ENCODE peak calls at places on chromosomes 1 and 21, in nine cellular contexts. C is keratinocyte; M is bronchial epithelial cell; H is omental fat pad; J is GM10248; P is mesothelial cell of epicardium; I is OCI-LY7; N is A549; Y is CD8-positive, alpha-beta T cell. G is an unnamed sample.

GRCh38 chr1:55352080-55352800 is 137.1 kb upstream of the USP24 start:
- DNase-seq in Y (no peak), M (no peak), H (no peak), C (no peak), N (no peak), I (no peak), J (no peak), P (no peak), G (no peak)

GRCh38 chr1:236522937-236523703 is 662 bp upstream of the LGALS8 start:
- DNase-seq in I (no peak), C (no peak), P (no peak), M (peak; percentile 49), Y (no peak), J (no peak), N (peak; percentile 13), H (no peak), G (no peak)

GRCh38 chr1:207659545-207660148 is 14.7 kb downstream of the CR1L start:
- DNase-seq in M (peak; percentile 54), Y (no peak), I (no peak), N (no peak), J (no peak), H (no peak), P (no peak), C (no peak), G (no peak)

GRCh38 chr1:924619-925323 is 1.0 kb downstream of the SAMD11 start:
- DNase-seq in J (no peak), P (no peak), M (no peak), I (no peak), C (no peak), Y (no peak), N (peak; percentile 71), H (no peak), G (peak; percentile 61)

GRCh38 chr1:154213274-154213673 is 7.1 kb upstream of the CFAP141 start:
- DNase-seq in H (no peak), C (no peak), N (no peak), M (peak; percentile 87), Y (no peak), I (no peak), J (no peak), P (no peak), G (peak; percentile 69)

GRCh38 chr1:115478933-115479551 is 141.0 kb upstream of the NGF start:
- DNase-seq in M (peak; percentile 24), Y (no peak), H (no peak), J (no peak), I (no peak), N (no peak), C (no peak), P (no peak), G (no peak)

GRCh38 chr1:244839656-244840055 is 4.2 kb downstream of the COX20 start:
- DNase-seq in N (no peak), J (no peak), M (no peak), H (no peak), Y (no peak), I (no peak), P (no peak), C (no peak), G (no peak)

GRCh38 chr21:44697811-44698734 is 1.1 kb downstream of the KRTAP10-12 start:
- DNase-seq in I (no peak), M (no peak), P (peak; percentile 34), N (no peak), C (no peak), J (no peak), Y (peak; percentile 3), H (no peak), G (no peak)

GRCh38 chr1:241608379-241609033 is 31.7 kb downstream of the CHML start:
- DNase-seq in I (no peak), M (peak; percentile 98), N (no peak), J (no peak), C (peak; percentile 81), P (no peak), H (no peak), Y (no peak), G (peak; percentile 46)

GRCh38 chr21:34743831-34744230 is 75.0 kb downstream of the CLIC6 start:
- DNase-seq in Y (no peak), M (peak; percentile 86), H (no peak), J (no peak), I (no peak), C (peak; percentile 33), P (no peak), N (no peak), G (peak; percentile 68)

GRCh38 chr1:59355361-59355760 is 58.5 kb downstream of the FGGY start:
- DNase-seq in P (no peak), C (no peak), J (no peak), Y (no peak), M (no peak), N (no peak), H (no peak), I (no peak), G (no peak)

GRCh38 chr1:45954401-45954847 is 151.0 kb downstream of the MAST2 start:
- DNase-seq in C (no peak), P (no peak), N (peak; percentile 74), Y (no peak), J (no peak), H (no peak), M (peak; percentile 74), I (no peak), G (peak; percentile 64)

GRCh38 chr1:187157115-187157514 is 328.4 kb downstream of the PLA2G4A start:
- DNase-seq in I (no peak), Y (no peak), P (no peak), N (no peak), H (no peak), C (no peak), J (no peak), M (no peak), G (no peak)

GRCh38 chr1:212477014-212477679 is 44.4 kb downstream of the NENF start:
- DNase-seq in I (peak; percentile 85), M (peak; percentile 81), P (peak; percentile 83), H (no peak), C (peak; percentile 46), Y (peak; percentile 76), J (peak; percentile 87), N (peak; percentile 90), G (peak; percentile 79)

GRCh38 chr1:203206116-203206687 is 19.7 kb upstream of the CHI3L1 start:
- DNase-seq in C (no peak), J (no peak), P (no peak), I (no peak), H (no peak), N (no peak), Y (no peak), M (no peak), G (no peak)

DNA sequence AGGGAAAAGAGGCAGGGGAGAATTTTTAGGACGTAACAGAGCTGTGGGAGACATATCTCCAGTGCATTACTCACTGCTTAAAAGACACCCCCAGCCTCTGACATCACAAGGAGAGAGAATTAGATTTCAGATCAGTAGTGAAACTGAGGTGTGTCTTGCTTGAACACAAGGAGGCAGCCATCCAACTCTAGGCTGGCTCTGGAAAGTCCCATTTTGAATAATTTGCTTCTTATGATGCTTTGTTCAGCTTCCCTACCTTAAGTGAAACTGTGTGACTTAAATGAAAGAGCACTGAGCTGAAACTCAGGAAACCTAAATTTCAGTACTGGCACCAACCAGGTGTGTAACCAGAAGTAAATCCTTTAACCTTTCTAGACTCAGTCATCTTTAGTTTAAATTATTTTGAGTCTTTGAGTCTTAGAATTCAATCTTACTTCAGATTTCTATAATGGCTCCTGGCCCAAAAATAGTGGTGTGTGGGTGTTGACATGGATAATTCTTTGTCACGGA is 251.6 kb upstream of the SGIP1 start:
- DNase-seq in I (peak; percentile 85), N (peak; percentile 66), M (peak; percentile 91), J (peak; percentile 65), Y (peak; percentile 38), P (no peak), H (no peak), C (no peak), G (peak; percentile 83)
- TF ChIP-seq CTCF in I (peak; percentile 62), N (peak; percentile 15), M (peak; percentile 19), J (peak; percentile 26), Y (peak; percentile 35), P (no peak), H (no peak), C (peak; percentile 25), G (peak; percentile 57)

GRCh38 chr1:67611841-67612240 is 73.2 kb upstream of the GADD45A start:
- DNase-seq in Y (no peak), H (no peak), P (no peak), I (no peak), C (no peak), J (no peak), M (no peak), N (no peak), G (no peak)
- TF ChIP-seq CTCF in Y (no peak), H (no peak), P (no peak), I (no peak), C (no peak), J (no peak), M (no peak), N (no peak), G (no peak)

DNA sequence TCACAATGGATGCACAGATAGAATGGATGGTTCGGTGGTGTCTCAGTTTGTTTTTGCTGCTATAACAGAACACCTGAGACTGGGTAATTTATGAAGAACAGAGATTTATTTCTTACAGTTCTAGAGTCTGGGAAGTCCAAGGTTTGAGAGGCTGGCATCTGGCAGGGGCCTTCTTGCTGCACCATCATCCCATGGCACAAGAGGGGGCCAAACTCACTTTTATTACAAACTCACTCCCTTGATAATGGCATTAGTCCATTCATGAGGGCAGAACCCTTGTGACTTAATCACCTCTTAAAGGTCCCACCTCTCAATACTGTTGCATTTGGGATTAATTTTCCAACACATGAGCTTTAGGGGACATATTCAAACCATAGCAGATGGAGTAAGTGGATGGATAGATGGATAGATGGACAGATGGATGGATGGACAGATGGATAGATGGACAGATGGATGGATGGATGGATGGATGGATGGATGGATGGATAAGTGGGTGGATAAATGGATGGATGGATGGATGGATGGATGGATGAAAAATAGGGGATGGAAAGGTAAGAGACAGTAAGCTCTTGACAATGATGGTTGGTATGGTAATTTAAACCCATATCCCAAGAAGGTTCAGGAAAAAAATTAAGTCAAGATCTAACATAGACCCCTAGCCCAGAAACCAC is 16.5 kb downstream of the CAMK2N1 start:
- DNase-seq in I (no peak), C (no peak), P (no peak), Y (no peak), M (no peak), N (peak; percentile 53), H (no peak), J (no peak), G (no peak)
- TF ChIP-seq CTCF in I (peak; percentile 42), C (no peak), P (no peak), Y (no peak), M (no peak), N (peak; percentile 46), H (no peak), J (no peak), G (peak; percentile 45)

GRCh38 chr1:161908264-161908663 is 115.4 kb downstream of the OLFML2B start:
- DNase-seq in C (no peak), Y (no peak), J (no peak), M (no peak), H (no peak), N (no peak), P (no peak), I (no peak), G (no peak)

GRCh38 chr1:161910516-161911077 is 113.1 kb downstream of the OLFML2B start:
- DNase-seq in Y (no peak), H (no peak), N (no peak), C (no peak), P (no peak), I (no peak), M (no peak), J (no peak), G (peak; percentile 49)

GRCh38 chr1:161902146-161902545 is 121.5 kb downstream of the OLFML2B start:
- DNase-seq in N (no peak), M (no peak), Y (no peak), J (no peak), C (no peak), P (no peak), I (no peak), H (no peak), G (no peak)

GRCh38 chr1:161907266-161907665 is 116.4 kb downstream of the OLFML2B start:
- DNase-seq in C (no peak), J (no peak), M (no peak), Y (no peak), N (no peak), I (no peak), P (no peak), H (no peak), G (no peak)

GRCh38 chr1:161905269-161905884 is 118.3 kb downstream of the OLFML2B start:
- DNase-seq in C (no peak), M (peak; percentile 65), H (no peak), N (peak; percentile 50), P (no peak), J (peak; percentile 31), Y (peak; percentile 22), I (peak; percentile 41), G (peak; percentile 7)
- TF ChIP-seq CTCF in C (peak; percentile 55), M (peak; percentile 47), H (no peak), N (peak; percentile 44), P (peak; percentile 46), J (peak; percentile 40), Y (peak; percentile 76), I (peak; percentile 87), G (peak; percentile 73)

G was measured in HFFc6.